ENCODE peak calls at places on chromosomes 12 and 14, in nine cellular contexts. One of them, this sample, is unnamed.

GRCh38 chr14:100736269-100737180 is 9.8 kb downstream of the DLK1 start:
- DNase-seq in HT1080: no peak
- DNase-seq in stimulated activated CD4-positive, alpha-beta T cell treated with anti-CD3 and anti-CD28 coated beads, Interleukin-4, amount 100 ng/mL, for 4 hours: no peak
- DNase-seq in neural progenitor cell: peak
- DNase-seq in D341Med: peak
- DNase-seq in stimulated activated CD8-positive, alpha-beta memory T cell treated with anti-CD3 and anti-CD28 coated beads, Interleukin-4, amount 100 ng/mL, for 1 hour: no peak
- DNase-seq in NCI-H510A: no peak
- DNase-seq in activated CD4-positive, alpha-beta T cell treated with anti-CD3 and anti-CD28 coated beads, Interleukin-2, amount 50 U/mL, for 48 hours: no peak
- DNase-seq in DMS79 treated with DMSO at 0.1 percent for 48 hours: no peak
- DNase-seq in this sample: no peak

GRCh38 chr14:40436551-40436950 is 1004.3 kb upstream of the FBXO33 start:
- DNase-seq in HT1080: no peak
- DNase-seq in stimulated activated CD4-positive, alpha-beta T cell treated with anti-CD3 and anti-CD28 coated beads, Interleukin-4, amount 100 ng/mL, for 4 hours: no peak
- DNase-seq in neural progenitor cell: no peak
- DNase-seq in D341Med: no peak
- DNase-seq in stimulated activated CD8-positive, alpha-beta memory T cell treated with anti-CD3 and anti-CD28 coated beads, Interleukin-4, amount 100 ng/mL, for 1 hour: no peak
- DNase-seq in NCI-H510A: no peak
- DNase-seq in activated CD4-positive, alpha-beta T cell treated with anti-CD3 and anti-CD28 coated beads, Interleukin-2, amount 50 U/mL, for 48 hours: no peak
- DNase-seq in DMS79 treated with DMSO at 0.1 percent for 48 hours: no peak
- DNase-seq in this sample: no peak

GRCh38 chr14:31265701-31266398 is 58.3 kb upstream of the HECTD1 start:
- DNase-seq in HT1080: no peak
- DNase-seq in stimulated activated CD4-positive, alpha-beta T cell treated with anti-CD3 and anti-CD28 coated beads, Interleukin-4, amount 100 ng/mL, for 4 hours: no peak
- DNase-seq in neural progenitor cell: no peak
- DNase-seq in D341Med: no peak
- DNase-seq in stimulated activated CD8-positive, alpha-beta memory T cell treated with anti-CD3 and anti-CD28 coated beads, Interleukin-4, amount 100 ng/mL, for 1 hour: no peak
- DNase-seq in NCI-H510A: no peak
- DNase-seq in activated CD4-positive, alpha-beta T cell treated with anti-CD3 and anti-CD28 coated beads, Interleukin-2, amount 50 U/mL, for 48 hours: no peak
- DNase-seq in DMS79 treated with DMSO at 0.1 percent for 48 hours: no peak
- DNase-seq in this sample: no peak

GRCh38 chr12:110373025-110373876 is 30.3 kb downstream of the ANAPC7 start:
- DNase-seq in HT1080: no peak
- DNase-seq in stimulated activated CD4-positive, alpha-beta T cell treated with anti-CD3 and anti-CD28 coated beads, Interleukin-4, amount 100 ng/mL, for 4 hours: no peak
- DNase-seq in neural progenitor cell: no peak
- DNase-seq in D341Med: no peak
- DNase-seq in stimulated activated CD8-positive, alpha-beta memory T cell treated with anti-CD3 and anti-CD28 coated beads, Interleukin-4, amount 100 ng/mL, for 1 hour: no peak
- DNase-seq in NCI-H510A: no peak
- DNase-seq in activated CD4-positive, alpha-beta T cell treated with anti-CD3 and anti-CD28 coated beads, Interleukin-2, amount 50 U/mL, for 48 hours: no peak
- DNase-seq in DMS79 treated with DMSO at 0.1 percent for 48 hours: no peak
- DNase-seq in this sample: no peak

GRCh38 chr12:69872804-69873203 is 47.8 kb downstream of the MYRFL start:
- DNase-seq in HT1080: no peak
- DNase-seq in stimulated activated CD4-positive, alpha-beta T cell treated with anti-CD3 and anti-CD28 coated beads, Interleukin-4, amount 100 ng/mL, for 4 hours: no peak
- DNase-seq in neural progenitor cell: no peak
- DNase-seq in D341Med: no peak
- DNase-seq in stimulated activated CD8-positive, alpha-beta memory T cell treated with anti-CD3 and anti-CD28 coated beads, Interleukin-4, amount 100 ng/mL, for 1 hour: no peak
- DNase-seq in NCI-H510A: no peak
- DNase-seq in activated CD4-positive, alpha-beta T cell treated with anti-CD3 and anti-CD28 coated beads, Interleukin-2, amount 50 U/mL, for 48 hours: no peak
- DNase-seq in DMS79 treated with DMSO at 0.1 percent for 48 hours: no peak
- DNase-seq in this sample: no peak

GRCh38 chr14:75826599-75826998 is 155.2 kb downstream of the TGFB3 start:
- DNase-seq in HT1080: no peak
- DNase-seq in stimulated activated CD4-positive, alpha-beta T cell treated with anti-CD3 and anti-CD28 coated beads, Interleukin-4, amount 100 ng/mL, for 4 hours: no peak
- DNase-seq in neural progenitor cell: no peak
- DNase-seq in D341Med: no peak
- DNase-seq in stimulated activated CD8-positive, alpha-beta memory T cell treated with anti-CD3 and anti-CD28 coated beads, Interleukin-4, amount 100 ng/mL, for 1 hour: no peak
- DNase-seq in NCI-H510A: no peak
- DNase-seq in activated CD4-positive, alpha-beta T cell treated with anti-CD3 and anti-CD28 coated beads, Interleukin-2, amount 50 U/mL, for 48 hours: no peak
- DNase-seq in DMS79 treated with DMSO at 0.1 percent for 48 hours: no peak
- DNase-seq in this sample: no peak

GRCh38 chr12:4164591-4165558 is 108.7 kb upstream of the CCND2 start:
- DNase-seq in HT1080: peak
- DNase-seq in stimulated activated CD4-positive, alpha-beta T cell treated with anti-CD3 and anti-CD28 coated beads, Interleukin-4, amount 100 ng/mL, for 4 hours: peak
- DNase-seq in neural progenitor cell: peak
- DNase-seq in D341Med: no peak
- DNase-seq in stimulated activated CD8-positive, alpha-beta memory T cell treated with anti-CD3 and anti-CD28 coated beads, Interleukin-4, amount 100 ng/mL, for 1 hour: no peak
- DNase-seq in NCI-H510A: no peak
- DNase-seq in activated CD4-positive, alpha-beta T cell treated with anti-CD3 and anti-CD28 coated beads, Interleukin-2, amount 50 U/mL, for 48 hours: peak
- DNase-seq in DMS79 treated with DMSO at 0.1 percent for 48 hours: no peak
- DNase-seq in this sample: no peak

GRCh38 chr12:34400423-34400881 is 378.2 kb downstream of the ALG10 start:
- DNase-seq in HT1080: no peak
- DNase-seq in stimulated activated CD4-positive, alpha-beta T cell treated with anti-CD3 and anti-CD28 coated beads, Interleukin-4, amount 100 ng/mL, for 4 hours: no peak
- DNase-seq in neural progenitor cell: no peak
- DNase-seq in D341Med: peak
- DNase-seq in stimulated activated CD8-positive, alpha-beta memory T cell treated with anti-CD3 and anti-CD28 coated beads, Interleukin-4, amount 100 ng/mL, for 1 hour: no peak
- DNase-seq in NCI-H510A: no peak
- DNase-seq in activated CD4-positive, alpha-beta T cell treated with anti-CD3 and anti-CD28 coated beads, Interleukin-2, amount 50 U/mL, for 48 hours: no peak
- DNase-seq in DMS79 treated with DMSO at 0.1 percent for 48 hours: no peak
- DNase-seq in this sample: no peak

GRCh38 chr14:67420102-67420739 is 8.3 kb upstream of the PLEK2 start:
- DNase-seq in HT1080: no peak
- DNase-seq in stimulated activated CD4-positive, alpha-beta T cell treated with anti-CD3 and anti-CD28 coated beads, Interleukin-4, amount 100 ng/mL, for 4 hours: peak
- DNase-seq in neural progenitor cell: peak
- DNase-seq in D341Med: peak
- DNase-seq in stimulated activated CD8-positive, alpha-beta memory T cell treated with anti-CD3 and anti-CD28 coated beads, Interleukin-4, amount 100 ng/mL, for 1 hour: no peak
- DNase-seq in NCI-H510A: no peak
- DNase-seq in activated CD4-positive, alpha-beta T cell treated with anti-CD3 and anti-CD28 coated beads, Interleukin-2, amount 50 U/mL, for 48 hours: peak
- DNase-seq in DMS79 treated with DMSO at 0.1 percent for 48 hours: no peak
- DNase-seq in this sample: no peak

GRCh38 chr12:5964913-5965900 is 20.1 kb upstream of the ANO2 start:
- DNase-seq in HT1080: no peak
- DNase-seq in stimulated activated CD4-positive, alpha-beta T cell treated with anti-CD3 and anti-CD28 coated beads, Interleukin-4, amount 100 ng/mL, for 4 hours: no peak
- DNase-seq in neural progenitor cell: no peak
- DNase-seq in D341Med: no peak
- DNase-seq in stimulated activated CD8-positive, alpha-beta memory T cell treated with anti-CD3 and anti-CD28 coated beads, Interleukin-4, amount 100 ng/mL, for 1 hour: no peak
- DNase-seq in NCI-H510A: no peak
- DNase-seq in activated CD4-positive, alpha-beta T cell treated with anti-CD3 and anti-CD28 coated beads, Interleukin-2, amount 50 U/mL, for 48 hours: no peak
- DNase-seq in DMS79 treated with DMSO at 0.1 percent for 48 hours: no peak
- DNase-seq in this sample: no peak

GRCh38 chr14:42921876-42922275 is 1315.2 kb downstream of the LRFN5 start:
- DNase-seq in HT1080: no peak
- DNase-seq in stimulated activated CD4-positive, alpha-beta T cell treated with anti-CD3 and anti-CD28 coated beads, Interleukin-4, amount 100 ng/mL, for 4 hours: no peak
- DNase-seq in neural progenitor cell: no peak
- DNase-seq in D341Med: no peak
- DNase-seq in stimulated activated CD8-positive, alpha-beta memory T cell treated with anti-CD3 and anti-CD28 coated beads, Interleukin-4, amount 100 ng/mL, for 1 hour: no peak
- DNase-seq in NCI-H510A: no peak
- DNase-seq in activated CD4-positive, alpha-beta T cell treated with anti-CD3 and anti-CD28 coated beads, Interleukin-2, amount 50 U/mL, for 48 hours: no peak
- DNase-seq in DMS79 treated with DMSO at 0.1 percent for 48 hours: no peak
- DNase-seq in this sample: no peak

GRCh38 chr12:2288471-2288870 is 235.7 kb downstream of the CACNA1C start:
- DNase-seq in HT1080: no peak
- DNase-seq in stimulated activated CD4-positive, alpha-beta T cell treated with anti-CD3 and anti-CD28 coated beads, Interleukin-4, amount 100 ng/mL, for 4 hours: no peak
- DNase-seq in neural progenitor cell: no peak
- DNase-seq in D341Med: no peak
- DNase-seq in stimulated activated CD8-positive, alpha-beta memory T cell treated with anti-CD3 and anti-CD28 coated beads, Interleukin-4, amount 100 ng/mL, for 1 hour: no peak
- DNase-seq in NCI-H510A: no peak
- DNase-seq in activated CD4-positive, alpha-beta T cell treated with anti-CD3 and anti-CD28 coated beads, Interleukin-2, amount 50 U/mL, for 48 hours: no peak
- DNase-seq in DMS79 treated with DMSO at 0.1 percent for 48 hours: no peak
- DNase-seq in this sample: no peak

GRCh38 chr12:66103011-66103913 is 27.3 kb downstream of the LLPH start:
- DNase-seq in HT1080: no peak
- DNase-seq in stimulated activated CD4-positive, alpha-beta T cell treated with anti-CD3 and anti-CD28 coated beads, Interleukin-4, amount 100 ng/mL, for 4 hours: no peak
- DNase-seq in neural progenitor cell: peak
- DNase-seq in D341Med: no peak
- DNase-seq in stimulated activated CD8-positive, alpha-beta memory T cell treated with anti-CD3 and anti-CD28 coated beads, Interleukin-4, amount 100 ng/mL, for 1 hour: no peak
- DNase-seq in NCI-H510A: no peak
- DNase-seq in activated CD4-positive, alpha-beta T cell treated with anti-CD3 and anti-CD28 coated beads, Interleukin-2, amount 50 U/mL, for 48 hours: no peak
- DNase-seq in DMS79 treated with DMSO at 0.1 percent for 48 hours: no peak
- DNase-seq in this sample: no peak

GRCh38 chr12:32444895-32445294 is 45.5 kb downstream of the FGD4 start:
- DNase-seq in HT1080: peak
- DNase-seq in stimulated activated CD4-positive, alpha-beta T cell treated with anti-CD3 and anti-CD28 coated beads, Interleukin-4, amount 100 ng/mL, for 4 hours: no peak
- DNase-seq in neural progenitor cell: peak
- DNase-seq in D341Med: no peak
- DNase-seq in stimulated activated CD8-positive, alpha-beta memory T cell treated with anti-CD3 and anti-CD28 coated beads, Interleukin-4, amount 100 ng/mL, for 1 hour: no peak
- DNase-seq in NCI-H510A: no peak
- DNase-seq in activated CD4-positive, alpha-beta T cell treated with anti-CD3 and anti-CD28 coated beads, Interleukin-2, amount 50 U/mL, for 48 hours: no peak
- DNase-seq in DMS79 treated with DMSO at 0.1 percent for 48 hours: peak
- DNase-seq in this sample: no peak

GRCh38 chr14:92352158-92352985 is 29.4 kb downstream of the SLC24A4 start:
- DNase-seq in HT1080: peak
- DNase-seq in stimulated activated CD4-positive, alpha-beta T cell treated with anti-CD3 and anti-CD28 coated beads, Interleukin-4, amount 100 ng/mL, for 4 hours: peak
- DNase-seq in neural progenitor cell: peak
- DNase-seq in D341Med: peak
- DNase-seq in stimulated activated CD8-positive, alpha-beta memory T cell treated with anti-CD3 and anti-CD28 coated beads, Interleukin-4, amount 100 ng/mL, for 1 hour: no peak
- DNase-seq in NCI-H510A: no peak
- DNase-seq in activated CD4-positive, alpha-beta T cell treated with anti-CD3 and anti-CD28 coated beads, Interleukin-2, amount 50 U/mL, for 48 hours: peak
- DNase-seq in DMS79 treated with DMSO at 0.1 percent for 48 hours: no peak
- DNase-seq in this sample: peak

GRCh38 chr12:25800101-25800500 is 158.4 kb upstream of the RASSF8 start:
- DNase-seq in HT1080: peak
- DNase-seq in stimulated activated CD4-positive, alpha-beta T cell treated with anti-CD3 and anti-CD28 coated beads, Interleukin-4, amount 100 ng/mL, for 4 hours: no peak
- DNase-seq in neural progenitor cell: no peak
- DNase-seq in D341Med: no peak
- DNase-seq in stimulated activated CD8-positive, alpha-beta memory T cell treated with anti-CD3 and anti-CD28 coated beads, Interleukin-4, amount 100 ng/mL, for 1 hour: no peak
- DNase-seq in NCI-H510A: no peak
- DNase-seq in activated CD4-positive, alpha-beta T cell treated with anti-CD3 and anti-CD28 coated beads, Interleukin-2, amount 50 U/mL, for 48 hours: no peak
- DNase-seq in DMS79 treated with DMSO at 0.1 percent for 48 hours: no peak
- DNase-seq in this sample: no peak

GRCh38 chr14:96261772-96262485 is 5.9 kb downstream of the BDKRB1 start:
- DNase-seq in HT1080: no peak
- DNase-seq in stimulated activated CD4-positive, alpha-beta T cell treated with anti-CD3 and anti-CD28 coated beads, Interleukin-4, amount 100 ng/mL, for 4 hours: no peak
- DNase-seq in neural progenitor cell: no peak
- DNase-seq in D341Med: no peak
- DNase-seq in stimulated activated CD8-positive, alpha-beta memory T cell treated with anti-CD3 and anti-CD28 coated beads, Interleukin-4, amount 100 ng/mL, for 1 hour: no peak
- DNase-seq in NCI-H510A: no peak
- DNase-seq in activated CD4-positive, alpha-beta T cell treated with anti-CD3 and anti-CD28 coated beads, Interleukin-2, amount 50 U/mL, for 48 hours: no peak
- DNase-seq in DMS79 treated with DMSO at 0.1 percent for 48 hours: no peak
- DNase-seq in this sample: no peak

GRCh38 chr12:29739279-29739991 is 44.3 kb downstream of the TMTC1 start:
- DNase-seq in HT1080: no peak
- DNase-seq in stimulated activated CD4-positive, alpha-beta T cell treated with anti-CD3 and anti-CD28 coated beads, Interleukin-4, amount 100 ng/mL, for 4 hours: no peak
- DNase-seq in neural progenitor cell: no peak
- DNase-seq in D341Med: no peak
- DNase-seq in stimulated activated CD8-positive, alpha-beta memory T cell treated with anti-CD3 and anti-CD28 coated beads, Interleukin-4, amount 100 ng/mL, for 1 hour: no peak
- DNase-seq in NCI-H510A: no peak
- DNase-seq in activated CD4-positive, alpha-beta T cell treated with anti-CD3 and anti-CD28 coated beads, Interleukin-2, amount 50 U/mL, for 48 hours: no peak
- DNase-seq in DMS79 treated with DMSO at 0.1 percent for 48 hours: no peak
- DNase-seq in this sample: no peak

GRCh38 chr12:851343-851742 is 98.2 kb downstream of the RAD52 start:
- DNase-seq in HT1080: no peak
- DNase-seq in stimulated activated CD4-positive, alpha-beta T cell treated with anti-CD3 and anti-CD28 coated beads, Interleukin-4, amount 100 ng/mL, for 4 hours: no peak
- DNase-seq in neural progenitor cell: no peak
- DNase-seq in D341Med: no peak
- DNase-seq in stimulated activated CD8-positive, alpha-beta memory T cell treated with anti-CD3 and anti-CD28 coated beads, Interleukin-4, amount 100 ng/mL, for 1 hour: no peak
- DNase-seq in NCI-H510A: no peak
- DNase-seq in activated CD4-positive, alpha-beta T cell treated with anti-CD3 and anti-CD28 coated beads, Interleukin-2, amount 50 U/mL, for 48 hours: no peak
- DNase-seq in DMS79 treated with DMSO at 0.1 percent for 48 hours: no peak
- DNase-seq in this sample: no peak

GRCh38 chr12:121872546-121873223 is 14.0 kb upstream of the HPD start:
- DNase-seq in HT1080: peak
- DNase-seq in stimulated activated CD4-positive, alpha-beta T cell treated with anti-CD3 and anti-CD28 coated beads, Interleukin-4, amount 100 ng/mL, for 4 hours: no peak
- DNase-seq in neural progenitor cell: no peak
- DNase-seq in D341Med: peak
- DNase-seq in stimulated activated CD8-positive, alpha-beta memory T cell treated with anti-CD3 and anti-CD28 coated beads, Interleukin-4, amount 100 ng/mL, for 1 hour: no peak
- DNase-seq in NCI-H510A: peak
- DNase-seq in activated CD4-positive, alpha-beta T cell treated with anti-CD3 and anti-CD28 coated beads, Interleukin-2, amount 50 U/mL, for 48 hours: peak
- DNase-seq in DMS79 treated with DMSO at 0.1 percent for 48 hours: no peak
- DNase-seq in this sample: peak

This sample was measured in cerebellar cortex.